ENCODE peak calls at places on chromosome 6, in eight cellular contexts. One of them, this sample, is unnamed.

GRCh38 chr6:52371656-52372151 is 9.8 kb downstream of the PAQR8 start:
- DNase-seq in kidney epithelial cell: no peak
- DNase-seq in BJ: no peak
- DNase-seq in foreskin fibroblast: peak; percentile 40
- DNase-seq in esophagus squamous epithelium: no peak
- DNase-seq in tibial artery: no peak
- DNase-seq in A673: peak; percentile 10
- DNase-seq in CD8-positive, alpha-beta T cell: no peak
- DNase-seq in this sample: no peak

GRCh38 chr6:22466665-22467064 is 102.7 kb upstream of the HDGFL1 start:
- DNase-seq in CD8-positive, alpha-beta T cell: no peak
- DNase-seq in A673: no peak
- DNase-seq in tibial artery: no peak
- DNase-seq in kidney epithelial cell: no peak
- DNase-seq in foreskin fibroblast: no peak
- DNase-seq in BJ: no peak
- DNase-seq in esophagus squamous epithelium: no peak
- DNase-seq in this sample: no peak

GRCh38 chr6:158543606-158544185 is 16.2 kb upstream of the TMEM181 start:
- DNase-seq in tibial artery: peak; percentile 23
- DNase-seq in esophagus squamous epithelium: no peak
- DNase-seq in A673: no peak
- DNase-seq in BJ: no peak
- DNase-seq in kidney epithelial cell: no peak
- DNase-seq in foreskin fibroblast: no peak
- DNase-seq in CD8-positive, alpha-beta T cell: no peak
- DNase-seq in this sample: no peak

GRCh38 chr6:139474145-139475108 is 100.0 kb upstream of the CITED2 start:
- DNase-seq in foreskin fibroblast: peak; percentile 42
- DNase-seq in A673: peak; percentile 73
- DNase-seq in BJ: no peak
- DNase-seq in CD8-positive, alpha-beta T cell: no peak
- DNase-seq in kidney epithelial cell: no peak
- DNase-seq in esophagus squamous epithelium: no peak
- DNase-seq in tibial artery: no peak
- DNase-seq in this sample: peak; percentile 21

GRCh38 chr6:14758421-14759043 is 487.3 kb upstream of the JARID2 start:
- DNase-seq in esophagus squamous epithelium: no peak
- DNase-seq in tibial artery: no peak
- DNase-seq in foreskin fibroblast: no peak
- DNase-seq in BJ: no peak
- DNase-seq in A673: no peak
- DNase-seq in CD8-positive, alpha-beta T cell: no peak
- DNase-seq in kidney epithelial cell: no peak
- DNase-seq in this sample: no peak

GRCh38 chr6:816510-817084 is 123.7 kb upstream of the EXOC2 start:
- DNase-seq in A673: no peak
- DNase-seq in esophagus squamous epithelium: no peak
- DNase-seq in tibial artery: no peak
- DNase-seq in CD8-positive, alpha-beta T cell: no peak
- DNase-seq in BJ: no peak
- DNase-seq in kidney epithelial cell: no peak
- DNase-seq in foreskin fibroblast: no peak
- DNase-seq in this sample: no peak

GRCh38 chr6:97240222-97240621 is 42.8 kb downstream of the MMS22L start:
- DNase-seq in tibial artery: no peak
- DNase-seq in BJ: peak; percentile 9
- DNase-seq in kidney epithelial cell: peak; percentile 5
- DNase-seq in esophagus squamous epithelium: no peak
- DNase-seq in A673: no peak
- DNase-seq in CD8-positive, alpha-beta T cell: no peak
- DNase-seq in foreskin fibroblast: peak; percentile 67
- DNase-seq in this sample: no peak

GRCh38 chr6:27061235-27061993 is 186.1 kb upstream of the PRSS16 start:
- DNase-seq in esophagus squamous epithelium: no peak
- DNase-seq in kidney epithelial cell: no peak
- DNase-seq in A673: no peak
- DNase-seq in tibial artery: no peak
- DNase-seq in BJ: no peak
- DNase-seq in CD8-positive, alpha-beta T cell: no peak
- DNase-seq in foreskin fibroblast: no peak
- DNase-seq in this sample: no peak

GRCh38 chr6:85166106-85166505 is 283.8 kb upstream of the NT5E start:
- DNase-seq in esophagus squamous epithelium: no peak
- DNase-seq in tibial artery: no peak
- DNase-seq in CD8-positive, alpha-beta T cell: no peak
- DNase-seq in BJ: no peak
- DNase-seq in foreskin fibroblast: no peak
- DNase-seq in kidney epithelial cell: no peak
- DNase-seq in A673: no peak
- DNase-seq in this sample: no peak

GRCh38 chr6:119350202-119351004 is 842 bp upstream of the MAN1A1 start:
- DNase-seq in tibial artery: no peak
- DNase-seq in foreskin fibroblast: peak; percentile 77
- DNase-seq in kidney epithelial cell: no peak
- DNase-seq in CD8-positive, alpha-beta T cell: peak; percentile 44
- DNase-seq in A673: peak; percentile 35
- DNase-seq in BJ: no peak
- DNase-seq in esophagus squamous epithelium: no peak
- DNase-seq in this sample: peak; percentile 59

GRCh38 chr6:169520104-169520503 is 181.7 kb downstream of the WDR27 start:
- DNase-seq in kidney epithelial cell: no peak
- DNase-seq in tibial artery: no peak
- DNase-seq in foreskin fibroblast: peak; percentile 78
- DNase-seq in BJ: no peak
- DNase-seq in A673: no peak
- DNase-seq in CD8-positive, alpha-beta T cell: no peak
- DNase-seq in esophagus squamous epithelium: no peak
- DNase-seq in this sample: no peak
- TF ChIP-seq CTCF in kidney epithelial cell: no peak
- TF ChIP-seq CTCF in tibial artery: peak; percentile 47
- TF ChIP-seq CTCF in foreskin fibroblast: peak; percentile 61
- TF ChIP-seq CTCF in BJ: peak; percentile 65
- TF ChIP-seq CTCF in A673: peak; percentile 38
- TF ChIP-seq CTCF in CD8-positive, alpha-beta T cell: no peak
- TF ChIP-seq CTCF in esophagus squamous epithelium: no peak
- TF ChIP-seq CTCF in this sample: no peak

GRCh38 chr6:131949909-131950766 is 1.0 kb downstream of the CCN2 start:
- DNase-seq in foreskin fibroblast: peak; percentile 93
- DNase-seq in A673: peak; percentile 83
- DNase-seq in tibial artery: peak; percentile 89
- DNase-seq in esophagus squamous epithelium: peak; percentile 7
- DNase-seq in CD8-positive, alpha-beta T cell: no peak
- DNase-seq in kidney epithelial cell: peak; percentile 49
- DNase-seq in BJ: peak; percentile 42
- DNase-seq in this sample: peak; percentile 50
- TF ChIP-seq CTCF in foreskin fibroblast: peak; percentile 54
- TF ChIP-seq CTCF in A673: peak; percentile 71
- TF ChIP-seq CTCF in tibial artery: peak; percentile 61
- TF ChIP-seq CTCF in esophagus squamous epithelium: peak; percentile 22
- TF ChIP-seq CTCF in CD8-positive, alpha-beta T cell: no peak
- TF ChIP-seq CTCF in kidney epithelial cell: peak; percentile 63
- TF ChIP-seq CTCF in BJ: peak; percentile 71
- TF ChIP-seq CTCF in this sample: peak; percentile 32

DNA sequence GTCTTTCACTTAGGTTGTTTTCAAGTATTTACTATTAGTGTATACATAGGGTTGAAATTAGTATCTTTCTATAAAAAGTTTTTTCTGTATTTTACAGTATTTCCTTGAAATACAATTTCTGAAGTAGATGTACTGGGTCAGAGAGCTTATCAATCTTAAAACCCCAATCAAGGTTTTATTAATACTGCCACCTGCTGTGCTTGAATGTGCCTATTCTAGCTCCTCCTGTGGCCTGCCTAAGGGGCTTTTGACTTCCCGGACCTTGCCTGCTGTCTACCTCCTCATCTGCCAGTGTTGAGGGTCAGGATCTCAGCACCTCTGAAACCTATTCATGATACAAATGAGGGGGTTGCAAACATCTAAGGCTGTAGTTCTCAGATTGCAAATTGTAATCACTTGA is 9.2 kb downstream of the PACRG start:
- DNase-seq in tibial artery: no peak
- DNase-seq in kidney epithelial cell: no peak
- DNase-seq in foreskin fibroblast: no peak
- DNase-seq in A673: no peak
- DNase-seq in BJ: no peak
- DNase-seq in esophagus squamous epithelium: no peak
- DNase-seq in CD8-positive, alpha-beta T cell: no peak
- DNase-seq in this sample: no peak
- TF ChIP-seq CTCF in tibial artery: peak; percentile 12
- TF ChIP-seq CTCF in kidney epithelial cell: peak; percentile 8
- TF ChIP-seq CTCF in foreskin fibroblast: no peak
- TF ChIP-seq CTCF in A673: no peak
- TF ChIP-seq CTCF in BJ: no peak
- TF ChIP-seq CTCF in esophagus squamous epithelium: no peak
- TF ChIP-seq CTCF in CD8-positive, alpha-beta T cell: no peak
- TF ChIP-seq CTCF in this sample: no peak

GRCh38 chr6:157227202-157228166 is 95.8 kb downstream of the TMEM242 start:
- DNase-seq in tibial artery: peak; percentile 62
- DNase-seq in CD8-positive, alpha-beta T cell: no peak
- DNase-seq in foreskin fibroblast: no peak
- DNase-seq in BJ: no peak
- DNase-seq in esophagus squamous epithelium: no peak
- DNase-seq in A673: peak; percentile 43
- DNase-seq in kidney epithelial cell: no peak
- DNase-seq in this sample: no peak

GRCh38 chr6:157229733-157230132 is 93.6 kb downstream of the TMEM242 start:
- DNase-seq in BJ: no peak
- DNase-seq in foreskin fibroblast: no peak
- DNase-seq in tibial artery: peak; percentile 68
- DNase-seq in kidney epithelial cell: no peak
- DNase-seq in CD8-positive, alpha-beta T cell: no peak
- DNase-seq in esophagus squamous epithelium: no peak
- DNase-seq in A673: no peak
- DNase-seq in this sample: no peak

GRCh38 chr6:157228421-157229218 is 94.7 kb downstream of the TMEM242 start:
- DNase-seq in kidney epithelial cell: no peak
- DNase-seq in esophagus squamous epithelium: no peak
- DNase-seq in foreskin fibroblast: no peak
- DNase-seq in tibial artery: peak; percentile 65
- DNase-seq in CD8-positive, alpha-beta T cell: no peak
- DNase-seq in BJ: no peak
- DNase-seq in A673: no peak
- DNase-seq in this sample: no peak

GRCh38 chr6:157230971-157231370 is 92.3 kb downstream of the TMEM242 start:
- DNase-seq in CD8-positive, alpha-beta T cell: no peak
- DNase-seq in A673: no peak
- DNase-seq in BJ: no peak
- DNase-seq in tibial artery: peak; percentile 63
- DNase-seq in kidney epithelial cell: no peak
- DNase-seq in esophagus squamous epithelium: no peak
- DNase-seq in foreskin fibroblast: no peak
- DNase-seq in this sample: no peak

GRCh38 chr6:157229219-157229607 is 94.1 kb downstream of the TMEM242 start:
- DNase-seq in kidney epithelial cell: no peak
- DNase-seq in esophagus squamous epithelium: no peak
- DNase-seq in foreskin fibroblast: no peak
- DNase-seq in A673: no peak
- DNase-seq in BJ: no peak
- DNase-seq in CD8-positive, alpha-beta T cell: no peak
- DNase-seq in tibial artery: peak; percentile 43
- DNase-seq in this sample: no peak
- TF ChIP-seq CTCF in kidney epithelial cell: no peak
- TF ChIP-seq CTCF in esophagus squamous epithelium: no peak
- TF ChIP-seq CTCF in foreskin fibroblast: no peak
- TF ChIP-seq CTCF in A673: no peak
- TF ChIP-seq CTCF in BJ: no peak
- TF ChIP-seq CTCF in CD8-positive, alpha-beta T cell: no peak
- TF ChIP-seq CTCF in tibial artery: no peak
- TF ChIP-seq CTCF in this sample: no peak

DNA sequence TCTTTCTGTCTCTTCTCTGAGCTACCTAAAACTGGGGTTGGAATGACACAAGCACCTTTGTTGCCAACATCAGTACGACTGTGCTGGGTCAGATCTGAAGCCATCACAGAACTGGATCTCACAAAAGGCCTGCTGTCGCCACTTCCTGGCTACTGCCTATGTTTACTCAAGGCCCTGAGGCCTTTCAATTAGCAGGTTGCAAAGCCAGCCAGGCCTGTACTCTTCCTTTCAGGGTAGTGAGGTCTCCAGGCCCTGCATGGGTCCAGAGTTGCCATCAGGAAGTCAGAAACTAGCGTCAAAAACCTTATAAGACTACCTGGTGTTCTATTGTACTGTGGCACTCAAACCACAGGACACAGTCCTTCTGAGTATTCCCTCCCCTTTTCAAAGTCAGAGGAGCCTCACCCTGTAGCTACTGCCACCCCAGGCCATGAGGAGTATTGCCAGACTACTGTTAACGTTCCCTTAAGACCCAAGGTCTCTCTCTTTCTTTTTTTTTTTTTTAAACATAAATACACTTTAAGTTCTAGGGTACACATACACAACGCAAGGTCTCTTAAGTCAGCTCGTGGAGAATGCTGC is 937.4 kb upstream of the GJE1 start:
- DNase-seq in kidney epithelial cell: no peak
- DNase-seq in foreskin fibroblast: no peak
- DNase-seq in esophagus squamous epithelium: no peak
- DNase-seq in CD8-positive, alpha-beta T cell: no peak
- DNase-seq in A673: no peak
- DNase-seq in BJ: no peak
- DNase-seq in tibial artery: no peak
- DNase-seq in this sample: no peak
- TF ChIP-seq CTCF in kidney epithelial cell: no peak
- TF ChIP-seq CTCF in foreskin fibroblast: no peak
- TF ChIP-seq CTCF in esophagus squamous epithelium: no peak
- TF ChIP-seq CTCF in CD8-positive, alpha-beta T cell: no peak
- TF ChIP-seq CTCF in A673: peak; percentile 10
- TF ChIP-seq CTCF in BJ: no peak
- TF ChIP-seq CTCF in tibial artery: no peak
- TF ChIP-seq CTCF in this sample: no peak